ENCODE peak calls at places on chromosomes 6 and 20, in seven cellular contexts. A, M, N, S, O, G and W are unnamed samples.

GRCh38 chr6:158754738-158755137 is 64.4 kb downstream of the EZR start:
- DNase-seq in A (no peak), M (no peak), N (no peak), S (no peak), O (no peak), G (no peak), W (no peak)

GRCh38 chr20:50226093-50226974 is 35.7 kb downstream of the CEBPB start:
- DNase-seq in A (peak), M (peak), N (no peak), S (no peak), O (no peak), G (peak), W (no peak)

GRCh38 chr6:104559435-104560202 is 300.1 kb downstream of the HACE1 start:
- DNase-seq in A (no peak), M (no peak), N (no peak), S (no peak), O (no peak), G (no peak), W (no peak)

GRCh38 chr6:19896580-19897010 is 59.4 kb downstream of the ID4 start:
- DNase-seq in A (no peak), M (no peak), N (no peak), S (no peak), O (no peak), G (no peak), W (no peak)

GRCh38 chr6:24257282-24257681 is 100.6 kb downstream of the DCDC2 start:
- DNase-seq in A (no peak), M (no peak), N (no peak), S (no peak), O (no peak), G (peak), W (peak)

GRCh38 chr20:48912065-48912464 is 9.4 kb upstream of the ARFGEF2 start:
- DNase-seq in A (no peak), M (no peak), N (no peak), S (no peak), O (no peak), G (no peak), W (no peak)

GRCh38 chr6:38065734-38066133 is 246.2 kb downstream of the ZFAND3 start:
- DNase-seq in A (no peak), M (no peak), N (no peak), S (no peak), O (no peak), G (no peak), W (no peak)

GRCh38 chr20:56157530-56158203 is 90.9 kb upstream of the MC3R start:
- DNase-seq in A (no peak), M (no peak), N (no peak), S (no peak), O (no peak), G (no peak), W (no peak)

GRCh38 chr6:149335924-149336323 is 18.4 kb downstream of the TAB2 start:
- DNase-seq in A (peak), M (peak), N (no peak), S (no peak), O (no peak), G (peak), W (no peak)

GRCh38 chr6:128421788-128422187 is 98.6 kb downstream of the PTPRK start:
- DNase-seq in A (no peak), M (no peak), N (no peak), S (no peak), O (no peak), G (no peak), W (no peak)

GRCh38 chr6:157688960-157689599 is 134.0 kb upstream of the SNX9 start:
- DNase-seq in A (peak), M (no peak), N (peak), S (no peak), O (no peak), G (peak), W (peak)

GRCh38 chr20:37526839-37527637 is 638 bp downstream of the BLCAP start:
- DNase-seq in A (peak), M (peak), N (no peak), S (no peak), O (no peak), G (peak), W (peak)

GRCh38 chr6:148969679-148970078 is 222.8 kb downstream of the UST start:
- DNase-seq in A (peak), M (peak), N (no peak), S (no peak), O (no peak), G (peak), W (no peak)

GRCh38 chr6:36888654-36889481 is 3.1 kb downstream of the C6orf89 start:
- DNase-seq in A (no peak), M (no peak), N (no peak), S (no peak), O (no peak), G (no peak), W (no peak)

DNA sequence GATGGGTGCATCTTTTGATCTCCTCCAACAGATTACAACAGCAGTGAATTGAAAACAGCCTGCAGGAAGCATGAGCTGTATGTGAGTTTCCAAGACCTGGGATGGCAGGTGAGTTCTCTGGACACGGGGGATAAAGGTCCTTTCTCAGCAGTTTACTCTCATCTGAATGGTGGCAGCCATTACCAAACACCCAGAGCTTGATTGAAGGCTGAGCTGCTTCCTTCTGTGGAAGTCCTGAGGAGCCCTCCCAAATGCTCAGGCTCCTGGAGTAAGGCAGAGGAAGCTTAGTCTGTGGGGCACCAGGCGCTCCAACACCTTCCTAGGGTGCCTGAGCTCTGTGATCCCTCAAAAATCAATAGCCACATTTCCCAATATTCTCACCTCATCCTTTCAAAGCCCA is 31.5 kb downstream of the TXNDC5 start:
- DNase-seq in A (no peak), M (no peak), N (no peak), S (no peak), O (no peak), G (no peak), W (no peak)
- H2BK5ac ChIP-seq in A (no peak), M (no peak), N (no peak), S (no peak), O (no peak), G (no peak), W (no peak)

GRCh38 chr6:147585256-147585655 is 76.8 kb downstream of the SAMD5 start:
- DNase-seq in A (no peak), M (no peak), N (no peak), S (no peak), O (no peak), G (no peak), W (peak)
- H2BK5ac ChIP-seq in A (no peak), M (no peak), N (no peak), S (no peak), O (no peak), G (no peak), W (no peak)

GRCh38 chr20:62935968-62936585 is 1.9 kb upstream of the GID8 start:
- DNase-seq in A (no peak), M (no peak), N (no peak), S (no peak), O (no peak), G (peak), W (peak)
- H2BK5ac ChIP-seq in A (no peak), M (no peak), N (no peak), S (no peak), O (no peak), G (no peak), W (no peak)

GRCh38 chr6:1257778-1258177 is 54.1 kb upstream of the FOXQ1 start:
- DNase-seq in A (no peak), M (no peak), N (no peak), S (no peak), O (no peak), G (no peak), W (no peak)
- H2BK5ac ChIP-seq in A (no peak), M (no peak), N (no peak), S (no peak), O (no peak), G (no peak), W (no peak)